ENCODE peak calls at places on chromosome 13, in four cellular contexts. K is GM20000; R is CD4-positive, alpha-beta T cell; U is nephron progenitor cell. G is an unnamed sample.

GRCh38 chr13:76836311-76836710 is 49.9 kb downstream of the KCTD12 start:
- DNase-seq in K (no peak), R (no peak), U (no peak), G (no peak)

GRCh38 chr13:85772379-85772778 is 26.8 kb downstream of the SLITRK6 start:
- DNase-seq in K (no peak), R (no peak), U (no peak), G (no peak)

GRCh38 chr13:75829874-75830273 is 193.7 kb downstream of the LMO7 start:
- DNase-seq in K (no peak), R (no peak), U (no peak), G (no peak)

GRCh38 chr13:110334256-110334655 is 27.2 kb downstream of the COL4A2 start:
- DNase-seq in K (no peak), R (no peak), U (no peak), G (no peak)

GRCh38 chr13:42094641-42095040 is 46.2 kb downstream of the DGKH start:
- DNase-seq in K (no peak), R (no peak), U (no peak), G (no peak)

GRCh38 chr13:27005976-27006518 is 165.6 kb downstream of the USP12 start:
- DNase-seq in K (no peak), R (no peak), U (no peak), G (no peak)

GRCh38 chr13:99432637-99433542 is 68.4 kb upstream of the TM9SF2 start:
- DNase-seq in K (peak), R (peak), U (peak), G (peak)

GRCh38 chr13:94435604-94436226 is 43.8 kb downstream of the DCT start:
- DNase-seq in K (peak), R (no peak), U (no peak), G (no peak)

GRCh38 chr13:71515639-71516038 is 351.4 kb downstream of the DACH1 start:
- DNase-seq in K (no peak), R (no peak), U (no peak), G (no peak)

GRCh38 chr13:35814573-35814972 is 316.6 kb downstream of the DCLK1 start:
- DNase-seq in K (no peak), R (no peak), U (no peak), G (no peak)

GRCh38 chr13:32023096-32023495 is 8.5 kb upstream of the FRY start:
- DNase-seq in K (no peak), R (no peak), U (no peak), G (no peak)

GRCh38 chr13:89878904-89879303 is 1468.6 kb upstream of the MIR17HG start:
- DNase-seq in K (no peak), R (no peak), U (no peak), G (no peak)

GRCh38 chr13:33629610-33630009 is 188.3 kb upstream of the RFC3 start:
- DNase-seq in K (no peak), R (no peak), U (no peak), G (no peak)

GRCh38 chr13:91058066-91058465 is 289.4 kb upstream of the MIR17HG start:
- DNase-seq in K (no peak), R (no peak), U (peak), G (no peak)

GRCh38 chr13:26872444-26873173 is 112.0 kb upstream of the GPR12 start:
- DNase-seq in K (peak), R (peak), U (peak), G (peak)

DNA sequence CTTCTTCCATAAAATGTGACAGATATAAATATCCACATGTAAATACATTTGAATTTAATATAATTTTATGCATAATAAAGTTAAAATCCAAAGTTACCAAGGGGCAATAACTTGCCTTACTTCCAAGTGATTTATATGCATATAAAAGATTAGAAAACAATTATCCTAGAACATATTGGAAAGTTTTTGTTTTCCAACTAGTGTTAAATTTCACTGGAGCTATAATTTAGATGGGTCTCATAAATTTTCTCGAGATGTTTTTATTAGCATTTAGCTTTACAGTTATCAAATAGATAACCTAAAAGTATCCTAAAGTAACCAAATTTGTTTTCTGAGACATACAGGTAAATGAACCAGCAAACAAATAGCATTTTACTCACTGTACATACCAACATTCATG is 225.3 kb downstream of the SPRY2 start:
- DNase-seq in K (no peak), R (no peak), U (no peak), G (no peak)
- TF ChIP-seq CTCF in K (no peak), R (no peak), U (no peak), G (no peak)

DNA sequence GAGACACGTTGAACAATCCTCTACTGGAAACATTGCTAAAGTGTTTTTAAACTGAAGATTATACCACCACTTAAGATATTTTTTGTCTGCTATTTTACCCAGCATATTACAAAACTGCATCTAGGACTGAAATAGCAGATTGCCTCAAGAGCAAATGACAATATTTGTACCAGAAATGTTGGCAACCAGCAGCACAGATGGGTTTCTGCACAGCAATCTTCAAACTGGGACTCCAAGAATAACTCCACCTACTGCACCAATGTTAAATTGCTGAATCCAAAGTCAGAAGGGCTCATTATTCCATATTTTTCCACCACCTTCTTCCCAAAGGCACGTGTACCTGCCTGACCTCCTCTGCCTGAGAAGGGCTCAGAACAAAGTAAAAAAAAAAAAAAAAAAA is 79.6 kb downstream of the FOXO1 start:
- DNase-seq in K (no peak), R (no peak), U (no peak), G (no peak)
- TF ChIP-seq CTCF in K (no peak), R (no peak), U (no peak), G (no peak)

DNA sequence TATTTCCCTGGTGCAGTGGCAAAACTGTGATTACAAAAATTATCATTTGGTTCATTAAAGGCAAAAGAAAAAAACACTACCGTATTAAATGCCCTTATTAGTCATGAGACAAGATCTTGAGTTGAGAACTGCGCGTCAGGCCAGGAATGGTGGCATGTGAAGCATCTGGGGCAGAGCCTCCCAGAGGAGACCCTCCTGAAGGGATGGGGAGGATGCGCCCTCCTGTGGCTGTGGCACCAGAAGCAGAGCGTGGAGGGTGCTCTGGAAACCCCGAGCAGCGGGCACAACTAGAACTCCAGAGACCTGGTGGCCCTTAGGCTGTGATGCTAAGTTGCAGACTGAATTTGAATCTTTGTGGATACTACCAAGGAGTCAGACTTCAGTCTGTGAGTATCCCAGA is 11.5 kb downstream of the CUL4A start:
- DNase-seq in K (no peak), R (no peak), U (no peak), G (no peak)
- TF ChIP-seq CTCF in K (no peak), R (peak), U (no peak), G (no peak)

DNA sequence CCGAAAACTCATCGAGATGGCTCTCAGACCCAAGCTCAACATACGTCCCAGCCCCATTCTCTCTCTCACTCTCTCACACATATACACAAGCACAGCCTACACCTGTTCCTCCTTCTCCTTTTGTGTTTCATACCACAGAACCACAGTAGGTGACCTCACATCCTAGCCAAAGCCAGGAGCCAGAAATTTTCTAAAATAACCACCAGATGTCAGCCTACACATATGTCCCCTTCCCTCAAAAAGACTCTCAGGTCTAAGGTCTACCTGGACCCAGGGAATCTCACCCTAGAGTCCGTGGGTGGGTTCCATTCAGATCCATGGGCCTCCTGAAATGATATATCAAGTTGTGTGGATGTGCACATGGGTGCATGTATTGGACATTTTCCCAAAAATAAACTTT is 104.2 kb upstream of the IPO5 start:
- DNase-seq in K (no peak), R (no peak), U (no peak), G (no peak)
- TF ChIP-seq CTCF in K (no peak), R (no peak), U (peak), G (no peak)

GRCh38 chr13:65966991-65967451 is 1263.1 kb downstream of the PCDH9 start:
- DNase-seq in K (no peak), R (no peak), U (no peak), G (no peak)
- TF ChIP-seq CTCF in K (no peak), R (no peak), U (peak), G (peak)

GRCh38 chr13:46620029-46620428 is 67.1 kb downstream of the LRCH1 start:
- DNase-seq in K (no peak), R (no peak), U (no peak), G (no peak)
- TF ChIP-seq CTCF in K (no peak), R (no peak), U (no peak), G (no peak)

DNA sequence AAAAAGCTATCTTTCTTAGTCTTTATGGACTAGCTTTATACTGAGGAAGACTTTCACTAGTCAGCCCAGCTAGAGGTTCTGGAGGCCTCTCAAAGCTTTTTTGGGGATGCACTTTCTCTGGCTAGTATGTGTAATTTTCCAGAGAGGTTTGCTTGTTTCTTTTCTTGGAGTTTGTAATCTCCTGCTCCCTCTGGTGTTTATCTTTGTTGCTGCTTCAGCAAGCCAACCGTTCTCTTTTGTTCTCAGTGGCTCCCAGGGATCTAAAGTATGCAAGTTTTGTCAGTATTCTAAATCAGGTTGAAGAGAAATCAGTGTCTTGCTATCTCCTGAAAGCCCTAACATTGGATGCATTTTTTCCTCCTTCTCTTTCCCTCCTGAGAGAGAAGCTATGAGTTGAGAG is 121.1 kb upstream of the MYO16 start:
- DNase-seq in K (no peak), R (no peak), U (no peak), G (peak)
- TF ChIP-seq CTCF in K (peak), R (peak), U (peak), G (no peak)

GRCh38 chr13:112143753-112144615 is 77.0 kb downstream of the SOX1 start:
- DNase-seq in K (no peak), R (no peak), U (no peak), G (no peak)
- TF ChIP-seq CTCF in K (no peak), R (no peak), U (no peak), G (no peak)

GRCh38 chr13:44874886-44875630 is 114.2 kb downstream of the NUFIP1 start:
- DNase-seq in K (no peak), R (no peak), U (no peak), G (no peak)

GRCh38 chr13:44884076-44884729 is 105.1 kb downstream of the NUFIP1 start:
- DNase-seq in K (no peak), R (no peak), U (no peak), G (no peak)

GRCh38 chr13:44876782-44877324 is 112.4 kb downstream of the NUFIP1 start:
- DNase-seq in K (no peak), R (no peak), U (peak), G (peak)

GRCh38 chr13:44874176-44874575 is 115.1 kb downstream of the NUFIP1 start:
- DNase-seq in K (no peak), R (no peak), U (no peak), G (no peak)

GRCh38 chr13:44879452-44880058 is 109.7 kb downstream of the NUFIP1 start:
- DNase-seq in K (peak), R (no peak), U (no peak), G (no peak)
- TF ChIP-seq CTCF in K (peak), R (no peak), U (peak), G (peak)

GRCh38 chr13:28586585-28587540 is 72.1 kb upstream of the POMP start:
- DNase-seq in K (no peak), R (no peak), U (no peak), G (no peak)

GRCh38 chr13:28585557-28585956 is 73.4 kb upstream of the POMP start:
- DNase-seq in K (no peak), R (no peak), U (no peak), G (no peak)

GRCh38 chr13:28583661-28584091 is 75.3 kb upstream of the POMP start:
- DNase-seq in K (no peak), R (no peak), U (no peak), G (peak)

GRCh38 chr13:28582892-28583240 is 76.1 kb upstream of the POMP start:
- DNase-seq in K (no peak), R (no peak), U (no peak), G (no peak)

DNA sequence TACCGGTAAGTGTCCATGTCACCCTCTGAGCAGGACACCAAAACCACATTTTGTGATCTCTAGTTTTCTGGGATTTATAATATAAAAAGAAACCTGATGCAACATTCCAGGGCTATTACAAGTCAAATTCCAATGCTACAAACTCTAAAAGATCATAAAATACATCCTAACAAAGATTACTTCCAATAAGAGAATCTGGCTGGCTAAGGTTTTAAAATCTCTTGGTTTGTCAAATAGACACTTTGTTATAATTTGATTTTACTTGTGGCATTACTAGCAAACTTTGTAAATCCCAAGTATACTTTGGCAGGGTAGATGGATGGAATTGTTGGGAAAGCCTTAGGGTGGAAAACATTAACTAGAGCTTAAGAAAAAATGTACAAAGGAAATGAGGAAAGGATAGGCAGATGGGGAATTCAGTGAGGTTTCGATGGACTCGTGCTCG is 74.0 kb upstream of the POMP start:
- DNase-seq in K (no peak), R (no peak), U (no peak), G (no peak)
- TF ChIP-seq CTCF in K (no peak), R (no peak), U (no peak), G (no peak)

G was measured in endothelial cell.